ENCODE peak calls at places on chromosomes 13 and 19, in nine cellular contexts. J is Peyer's patch, L is SK-N-SH, K is lower leg skin, R is mucosa of descending colon, S is neural progenitor cell, W is heart left ventricle, F is mesendoderm, P is breast epithelium. H is an unnamed sample.

GRCh38 chr19:871446-872265 is 12.2 kb downstream of the CFD start:
- DNase-seq in J (no peak), L (peak), K (no peak), R (no peak), S (peak), W (no peak), F (peak), P (no peak), H (no peak)

GRCh38 chr13:29538625-29538976 is 56.9 kb downstream of the SLC7A1 start:
- DNase-seq in J (no peak), L (no peak), K (no peak), R (no peak), S (no peak), W (no peak), F (no peak), P (no peak), H (no peak)

GRCh38 chr13:29925457-29925856 is 75.0 kb upstream of the UBL3 start:
- DNase-seq in J (no peak), L (peak), K (peak), R (peak), S (no peak), W (peak), F (no peak), P (peak), H (no peak)

GRCh38 chr13:67100723-67101122 is 129.4 kb downstream of the PCDH9 start:
- DNase-seq in J (no peak), L (no peak), K (no peak), R (no peak), S (no peak), W (no peak), F (peak), P (no peak), H (no peak)

GRCh38 chr13:99412856-99413255 is 88.4 kb upstream of the TM9SF2 start:
- DNase-seq in J (no peak), L (no peak), K (no peak), R (no peak), S (no peak), W (no peak), F (no peak), P (no peak), H (no peak)

GRCh38 chr13:51822106-51822840 is 18.3 kb upstream of the DHRS12 start:
- DNase-seq in J (no peak), L (no peak), K (no peak), R (no peak), S (no peak), W (no peak), F (no peak), P (no peak), H (no peak)

GRCh38 chr19:18029617-18030338 is 21.8 kb downstream of the ARRDC2 start:
- DNase-seq in J (peak), L (peak), K (no peak), R (peak), S (no peak), W (no peak), F (no peak), P (peak), H (no peak)

GRCh38 chr19:54333586-54334298 is 5.2 kb downstream of the LILRA4 start:
- DNase-seq in J (no peak), L (no peak), K (peak), R (no peak), S (no peak), W (no peak), F (no peak), P (no peak), H (no peak)

GRCh38 chr13:24071016-24071415 is 89.5 kb upstream of the SPATA13 start:
- DNase-seq in J (no peak), L (no peak), K (no peak), R (no peak), S (no peak), W (no peak), F (no peak), P (no peak), H (no peak)

GRCh38 chr19:2015611-2015950 is at the start of gene BTBD2:
- DNase-seq in J (no peak), L (peak), K (no peak), R (peak), S (no peak), W (peak), F (peak), P (no peak), H (peak)

GRCh38 chr19:5624154-5624663 is 1.3 kb downstream of the SAFB start:
- DNase-seq in J (peak), L (peak), K (peak), R (peak), S (peak), W (peak), F (peak), P (peak), H (no peak)

GRCh38 chr13:99856021-99856420 is 115.5 kb downstream of the ZIC5 start:
- DNase-seq in J (no peak), L (no peak), K (no peak), R (no peak), S (no peak), W (no peak), F (no peak), P (no peak), H (no peak)

GRCh38 chr19:18654469-18654868 is 17.6 kb downstream of the KLHL26 start:
- DNase-seq in J (no peak), L (no peak), K (no peak), R (no peak), S (no peak), W (no peak), F (no peak), P (no peak), H (no peak)

GRCh38 chr13:99190147-99190985 is 10.3 kb upstream of the UBAC2 start:
- DNase-seq in J (no peak), L (no peak), K (no peak), R (no peak), S (no peak), W (no peak), F (no peak), P (no peak), H (no peak)

GRCh38 chr19:44747739-44748425 is 626 bp upstream of the BCL3 start:
- DNase-seq in J (peak), L (peak), K (peak), R (peak), S (peak), W (peak), F (peak), P (peak), H (no peak)

GRCh38 chr13:60790620-60791019 is 393.6 kb downstream of the TDRD3 start:
- DNase-seq in J (no peak), L (no peak), K (no peak), R (no peak), S (peak), W (no peak), F (peak), P (no peak), H (no peak)

GRCh38 chr19:5170329-5170745 is 170.3 kb downstream of the PTPRS start:
- DNase-seq in J (no peak), L (peak), K (no peak), R (peak), S (no peak), W (no peak), F (peak), P (no peak), H (no peak)

GRCh38 chr13:41456768-41457588 is at the start of gene RGCC:
- DNase-seq in J (peak), L (peak), K (peak), R (peak), S (peak), W (peak), F (peak), P (peak), H (no peak)

GRCh38 chr13:88281846-88282245 is 610.7 kb downstream of the SLITRK5 start:
- DNase-seq in J (no peak), L (no peak), K (no peak), R (no peak), S (no peak), W (no peak), F (no peak), P (no peak), H (no peak)

GRCh38 chr13:87122551-87122950 is 548.6 kb upstream of the SLITRK5 start:
- DNase-seq in J (no peak), L (no peak), K (no peak), R (no peak), S (no peak), W (no peak), F (no peak), P (no peak), H (no peak)

GRCh38 chr19:58401825-58402433 is 6.5 kb downstream of the RNF225 start:
- DNase-seq in J (peak), L (no peak), K (no peak), R (no peak), S (no peak), W (no peak), F (no peak), P (no peak), H (no peak)

GRCh38 chr13:95530178-95530577 is 22.3 kb upstream of the CLDN10 start:
- DNase-seq in J (no peak), L (no peak), K (no peak), R (no peak), S (no peak), W (no peak), F (no peak), P (no peak), H (no peak)

GRCh38 chr13:112175162-112176075 is 108.5 kb downstream of the SOX1 start:
- DNase-seq in J (no peak), L (no peak), K (peak), R (no peak), S (no peak), W (no peak), F (no peak), P (no peak), H (no peak)

GRCh38 chr19:10565028-10565566 is 713 bp downstream of the KRI1 start:
- DNase-seq in J (no peak), L (peak), K (no peak), R (peak), S (peak), W (peak), F (peak), P (peak), H (no peak)

GRCh38 chr19:7833225-7834156 is 3.5 kb downstream of the EVI5L start:
- DNase-seq in J (peak), L (no peak), K (peak), R (peak), S (no peak), W (peak), F (no peak), P (no peak), H (no peak)

GRCh38 chr13:44155422-44156293 is 218.0 kb upstream of the SERP2 start:
- DNase-seq in J (peak), L (no peak), K (peak), R (peak), S (peak), W (peak), F (peak), P (peak), H (no peak)

GRCh38 chr13:25806304-25806974 is 245.4 kb downstream of the SHISA2 start:
- DNase-seq in J (no peak), L (no peak), K (no peak), R (no peak), S (no peak), W (no peak), F (no peak), P (no peak), H (no peak)

GRCh38 chr19:43524922-43525835 is 1.8 kb downstream of the ETHE1 start:
- DNase-seq in J (peak), L (no peak), K (peak), R (peak), S (peak), W (peak), F (peak), P (peak), H (no peak)

GRCh38 chr13:105960326-105960725 is 575.1 kb downstream of the EFNB2 start:
- DNase-seq in J (no peak), L (no peak), K (no peak), R (no peak), S (no peak), W (no peak), F (no peak), P (no peak), H (no peak)

GRCh38 chr13:69418319-69418718 is 689.3 kb upstream of the ATXN8OS start:
- DNase-seq in J (no peak), L (no peak), K (no peak), R (no peak), S (no peak), W (no peak), F (no peak), P (no peak), H (no peak)

GRCh38 chr13:85665286-85665685 is 133.9 kb downstream of the SLITRK6 start:
- DNase-seq in J (no peak), L (no peak), K (no peak), R (no peak), S (no peak), W (no peak), F (peak), P (no peak), H (no peak)

GRCh38 chr13:47897411-47898050 is 103.5 kb downstream of the SUCLA2 start:
- DNase-seq in J (no peak), L (no peak), K (no peak), R (no peak), S (no peak), W (no peak), F (peak), P (peak), H (no peak)

GRCh38 chr19:34241513-34242337 is 12.6 kb upstream of the GARRE1 start:
- DNase-seq in J (peak), L (no peak), K (no peak), R (peak), S (peak), W (no peak), F (peak), P (no peak), H (no peak)

GRCh38 chr13:105202384-105202783 is 1333.1 kb downstream of the EFNB2 start:
- DNase-seq in J (no peak), L (peak), K (no peak), R (peak), S (peak), W (no peak), F (peak), P (no peak), H (no peak)

GRCh38 chr13:113875829-113876228 is 12.0 kb upstream of the GAS6 start:
- DNase-seq in J (no peak), L (no peak), K (no peak), R (no peak), S (no peak), W (no peak), F (no peak), P (no peak), H (no peak)
- H3K4me3 ChIP-seq in J (no peak), L (no peak), K (no peak), R (no peak), S (no peak), W (no peak), F (no peak), P (no peak), H (no peak)

DNA sequence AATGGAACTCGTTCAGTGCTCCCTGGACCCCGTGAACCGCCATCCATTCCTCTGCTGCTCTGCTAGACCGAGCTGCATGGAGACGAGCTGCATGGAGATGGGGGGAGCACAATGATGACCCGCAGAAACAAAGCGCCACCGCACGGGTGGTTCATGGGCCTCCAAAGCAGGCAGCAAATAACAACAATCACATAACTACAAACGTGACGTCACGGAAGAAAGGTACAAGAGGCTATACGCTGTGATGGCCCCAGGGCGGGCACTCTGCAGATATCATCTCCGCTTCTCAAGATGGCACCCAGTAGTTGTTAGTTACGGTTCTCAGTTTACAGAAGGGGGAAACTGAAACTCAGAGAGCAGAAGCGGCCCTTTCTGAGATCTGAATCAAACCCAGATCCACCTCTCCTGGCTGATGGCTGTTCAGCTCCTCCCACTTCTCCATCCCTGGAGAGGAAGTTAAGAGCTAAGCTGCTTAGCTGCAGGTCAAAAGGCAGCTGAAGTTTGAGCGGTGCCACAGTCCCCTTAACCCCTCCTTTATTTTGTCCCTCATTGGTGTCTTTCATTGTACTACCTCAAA is 1.7 kb downstream of the ATP13A1 start:
- DNase-seq in J (no peak), L (peak), K (no peak), R (peak), S (peak), W (no peak), F (peak), P (no peak), H (no peak)
- H3K4me3 ChIP-seq in J (no peak), L (peak), K (no peak), R (no peak), S (peak), W (no peak), F (no peak), P (peak), H (no peak)

GRCh38 chr13:20161275-20161950 is 561 bp upstream of the GJA3 start:
- DNase-seq in J (no peak), L (peak), K (no peak), R (peak), S (peak), W (peak), F (no peak), P (no peak), H (no peak)
- H3K4me3 ChIP-seq in J (peak), L (no peak), K (peak), R (no peak), S (peak), W (peak), F (no peak), P (peak), H (peak)

GRCh38 chr19:50326101-50326664 is 3.0 kb downstream of the KCNC3 start:
- DNase-seq in J (peak), L (no peak), K (no peak), R (no peak), S (no peak), W (no peak), F (no peak), P (no peak), H (no peak)

GRCh38 chr19:50328257-50329145 is 676 bp downstream of the KCNC3 start:
- DNase-seq in J (peak), L (peak), K (no peak), R (peak), S (peak), W (no peak), F (peak), P (no peak), H (no peak)

GRCh38 chr19:50329146-50329925 is at the start of gene KCNC3:
- DNase-seq in J (peak), L (peak), K (peak), R (peak), S (peak), W (peak), F (peak), P (peak), H (peak)

GRCh38 chr19:50327013-50327412 is 2.2 kb downstream of the KCNC3 start:
- DNase-seq in J (no peak), L (no peak), K (no peak), R (no peak), S (no peak), W (no peak), F (no peak), P (no peak), H (no peak)

GRCh38 chr19:50327461-50328256 is 1.5 kb downstream of the KCNC3 start:
- DNase-seq in J (no peak), L (no peak), K (no peak), R (no peak), S (no peak), W (no peak), F (no peak), P (no peak), H (no peak)
- H3K4me3 ChIP-seq in J (no peak), L (no peak), K (no peak), R (no peak), S (no peak), W (no peak), F (no peak), P (peak), H (no peak)

DNA sequence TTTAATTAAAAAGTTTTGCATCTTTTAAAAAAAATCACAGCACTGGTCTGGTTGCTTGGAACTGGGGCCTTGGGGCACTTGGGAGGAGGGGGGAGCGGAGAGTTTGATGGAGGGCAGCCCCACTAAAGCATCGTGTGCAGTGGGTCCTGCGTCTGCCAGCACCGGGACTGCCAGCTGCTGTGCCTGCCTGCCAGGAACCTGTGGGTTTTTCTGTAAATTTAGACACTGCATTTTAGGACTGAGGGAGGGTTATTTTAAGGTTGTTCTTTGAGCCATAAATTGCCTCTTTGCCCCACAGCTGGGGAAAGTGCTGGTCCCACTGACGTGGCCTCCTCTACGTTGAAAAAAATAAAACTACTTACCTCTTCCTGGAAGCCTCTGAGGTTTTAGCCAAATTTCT is 2.9 kb downstream of the KLF2 start:
- DNase-seq in J (no peak), L (no peak), K (no peak), R (no peak), S (no peak), W (no peak), F (no peak), P (no peak), H (no peak)
- H3K4me3 ChIP-seq in J (peak), L (no peak), K (no peak), R (no peak), S (no peak), W (peak), F (no peak), P (peak), H (no peak)

GRCh38 chr13:108527849-108528248 is 101.6 kb upstream of the MYO16 start:
- DNase-seq in J (no peak), L (no peak), K (no peak), R (no peak), S (no peak), W (no peak), F (peak), P (no peak), H (no peak)
- H3K4me3 ChIP-seq in J (no peak), L (no peak), K (no peak), R (no peak), S (no peak), W (no peak), F (no peak), P (no peak), H (no peak)

DNA sequence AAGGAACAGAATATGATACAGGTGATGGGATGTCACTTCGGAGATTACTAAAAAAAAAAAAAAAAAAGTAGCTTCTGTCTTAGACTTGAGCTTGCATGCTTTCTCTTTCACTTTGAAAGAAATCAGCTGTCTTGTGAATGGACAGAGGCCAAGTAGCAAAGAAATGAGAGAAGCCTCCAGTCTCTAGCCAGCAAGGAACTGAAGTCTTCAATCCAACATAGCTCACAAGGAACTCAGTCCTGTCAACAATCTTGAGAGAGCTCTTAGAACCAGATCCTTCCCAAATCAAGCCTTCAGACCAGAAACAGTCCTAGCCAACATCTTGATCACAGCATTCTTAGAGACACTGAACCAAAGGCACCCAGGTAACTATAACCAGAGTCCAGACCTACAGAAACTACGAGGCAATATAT is 7.7 kb downstream of the N4BP2L2 start:
- DNase-seq in J (no peak), L (no peak), K (no peak), R (peak), S (no peak), W (no peak), F (peak), P (no peak), H (peak)
- H3K4me3 ChIP-seq in J (no peak), L (peak), K (no peak), R (no peak), S (no peak), W (no peak), F (no peak), P (no peak), H (no peak)